ENCODE peak calls at places on chromosomes 2 and 18, in eight cellular contexts. One of them, this sample, is unnamed.

GRCh38 chr2:192195548-192196418 is 1.1 kb upstream of the TMEFF2 start:
- DNase-seq in transverse colon: no peak
- DNase-seq in IMR-90: peak; percentile 15
- DNase-seq in HepG2: no peak
- DNase-seq in right lobe of liver: peak; percentile 35
- DNase-seq in stomach: peak; percentile 25
- DNase-seq in ovary: no peak
- DNase-seq in suprapubic skin: peak; percentile 56
- DNase-seq in this sample: peak; percentile 75

GRCh38 chr2:27212626-27213471 is 781 bp upstream of the SLC5A6 start:
- DNase-seq in transverse colon: no peak
- DNase-seq in IMR-90: peak; percentile 76
- DNase-seq in HepG2: peak; percentile 55
- DNase-seq in right lobe of liver: no peak
- DNase-seq in stomach: no peak
- DNase-seq in ovary: no peak
- DNase-seq in suprapubic skin: peak; percentile 67
- DNase-seq in this sample: no peak

GRCh38 chr18:24322594-24323136 is 75.0 kb downstream of the OSBPL1A start:
- DNase-seq in transverse colon: no peak
- DNase-seq in IMR-90: peak; percentile 58
- DNase-seq in HepG2: no peak
- DNase-seq in right lobe of liver: no peak
- DNase-seq in stomach: no peak
- DNase-seq in ovary: no peak
- DNase-seq in suprapubic skin: no peak
- DNase-seq in this sample: no peak

GRCh38 chr2:96260404-96261260 is 5.2 kb downstream of the TMEM127 start:
- DNase-seq in transverse colon: peak; percentile 74
- DNase-seq in IMR-90: peak; percentile 92
- DNase-seq in HepG2: peak; percentile 100
- DNase-seq in right lobe of liver: peak; percentile 89
- DNase-seq in stomach: peak; percentile 70
- DNase-seq in ovary: peak; percentile 75
- DNase-seq in suprapubic skin: peak; percentile 76
- DNase-seq in this sample: no peak

GRCh38 chr2:71692621-71693277 is 239.4 kb downstream of the DYSF start:
- DNase-seq in transverse colon: no peak
- DNase-seq in IMR-90: no peak
- DNase-seq in HepG2: no peak
- DNase-seq in right lobe of liver: no peak
- DNase-seq in stomach: no peak
- DNase-seq in ovary: no peak
- DNase-seq in suprapubic skin: peak; percentile 7
- DNase-seq in this sample: no peak

GRCh38 chr2:151302286-151302878 is 12.9 kb upstream of the NMI start:
- DNase-seq in transverse colon: no peak
- DNase-seq in IMR-90: peak; percentile 23
- DNase-seq in HepG2: no peak
- DNase-seq in right lobe of liver: no peak
- DNase-seq in stomach: no peak
- DNase-seq in ovary: no peak
- DNase-seq in suprapubic skin: no peak
- DNase-seq in this sample: no peak

GRCh38 chr2:69216535-69217332 is 170.3 kb downstream of the GFPT1 start:
- DNase-seq in transverse colon: no peak
- DNase-seq in IMR-90: peak; percentile 85
- DNase-seq in HepG2: peak; percentile 100
- DNase-seq in right lobe of liver: no peak
- DNase-seq in stomach: no peak
- DNase-seq in ovary: no peak
- DNase-seq in suprapubic skin: no peak
- DNase-seq in this sample: no peak

GRCh38 chr2:110149330-110150220 is 34.0 kb upstream of the MALL start:
- DNase-seq in transverse colon: no peak
- DNase-seq in IMR-90: peak; percentile 94
- DNase-seq in HepG2: no peak
- DNase-seq in right lobe of liver: no peak
- DNase-seq in stomach: no peak
- DNase-seq in ovary: no peak
- DNase-seq in suprapubic skin: no peak
- DNase-seq in this sample: no peak

GRCh38 chr2:165203689-165204559 is at the start of gene SCN3A:
- DNase-seq in transverse colon: peak; percentile 16
- DNase-seq in IMR-90: peak; percentile 45
- DNase-seq in HepG2: peak; percentile 54
- DNase-seq in right lobe of liver: peak; percentile 42
- DNase-seq in stomach: peak; percentile 30
- DNase-seq in ovary: no peak
- DNase-seq in suprapubic skin: no peak
- DNase-seq in this sample: no peak

GRCh38 chr2:120864981-120865380 is 129.3 kb downstream of the GLI2 start:
- DNase-seq in transverse colon: no peak
- DNase-seq in IMR-90: peak; percentile 57
- DNase-seq in HepG2: no peak
- DNase-seq in right lobe of liver: no peak
- DNase-seq in stomach: no peak
- DNase-seq in ovary: no peak
- DNase-seq in suprapubic skin: no peak
- DNase-seq in this sample: no peak

GRCh38 chr2:70732736-70733427 is 35.1 kb downstream of the ADD2 start:
- DNase-seq in transverse colon: no peak
- DNase-seq in IMR-90: no peak
- DNase-seq in HepG2: no peak
- DNase-seq in right lobe of liver: no peak
- DNase-seq in stomach: no peak
- DNase-seq in ovary: no peak
- DNase-seq in suprapubic skin: no peak
- DNase-seq in this sample: no peak

GRCh38 chr18:51724790-51725721 is 527.6 kb upstream of the MEX3C start:
- DNase-seq in transverse colon: no peak
- DNase-seq in IMR-90: no peak
- DNase-seq in HepG2: no peak
- DNase-seq in right lobe of liver: no peak
- DNase-seq in stomach: no peak
- DNase-seq in ovary: no peak
- DNase-seq in suprapubic skin: no peak
- DNase-seq in this sample: no peak

GRCh38 chr2:222844323-222844722 is 16.5 kb upstream of the ACSL3 start:
- DNase-seq in transverse colon: no peak
- DNase-seq in IMR-90: peak; percentile 96
- DNase-seq in HepG2: no peak
- DNase-seq in right lobe of liver: no peak
- DNase-seq in stomach: no peak
- DNase-seq in ovary: no peak
- DNase-seq in suprapubic skin: no peak
- DNase-seq in this sample: peak; percentile 30

GRCh38 chr18:8929381-8929780 is 173.1 kb upstream of the NDUFV2 start:
- DNase-seq in transverse colon: no peak
- DNase-seq in IMR-90: no peak
- DNase-seq in HepG2: no peak
- DNase-seq in right lobe of liver: no peak
- DNase-seq in stomach: no peak
- DNase-seq in ovary: no peak
- DNase-seq in suprapubic skin: no peak
- DNase-seq in this sample: no peak

GRCh38 chr2:70467831-70468810 is 85.5 kb downstream of the TGFA start:
- DNase-seq in transverse colon: no peak
- DNase-seq in IMR-90: no peak
- DNase-seq in HepG2: no peak
- DNase-seq in right lobe of liver: no peak
- DNase-seq in stomach: no peak
- DNase-seq in ovary: no peak
- DNase-seq in suprapubic skin: no peak
- DNase-seq in this sample: no peak

GRCh38 chr2:11411768-11412448 is 54.1 kb downstream of the E2F6 start:
- DNase-seq in transverse colon: peak; percentile 66
- DNase-seq in IMR-90: peak; percentile 63
- DNase-seq in HepG2: peak; percentile 65
- DNase-seq in right lobe of liver: peak; percentile 60
- DNase-seq in stomach: peak; percentile 57
- DNase-seq in ovary: peak; percentile 50
- DNase-seq in suprapubic skin: no peak
- DNase-seq in this sample: no peak

GRCh38 chr2:100893753-100894530 is 74.0 kb downstream of the NPAS2 start:
- DNase-seq in transverse colon: no peak
- DNase-seq in IMR-90: no peak
- DNase-seq in HepG2: peak; percentile 55
- DNase-seq in right lobe of liver: peak; percentile 41
- DNase-seq in stomach: no peak
- DNase-seq in ovary: no peak
- DNase-seq in suprapubic skin: no peak
- DNase-seq in this sample: no peak

DNA sequence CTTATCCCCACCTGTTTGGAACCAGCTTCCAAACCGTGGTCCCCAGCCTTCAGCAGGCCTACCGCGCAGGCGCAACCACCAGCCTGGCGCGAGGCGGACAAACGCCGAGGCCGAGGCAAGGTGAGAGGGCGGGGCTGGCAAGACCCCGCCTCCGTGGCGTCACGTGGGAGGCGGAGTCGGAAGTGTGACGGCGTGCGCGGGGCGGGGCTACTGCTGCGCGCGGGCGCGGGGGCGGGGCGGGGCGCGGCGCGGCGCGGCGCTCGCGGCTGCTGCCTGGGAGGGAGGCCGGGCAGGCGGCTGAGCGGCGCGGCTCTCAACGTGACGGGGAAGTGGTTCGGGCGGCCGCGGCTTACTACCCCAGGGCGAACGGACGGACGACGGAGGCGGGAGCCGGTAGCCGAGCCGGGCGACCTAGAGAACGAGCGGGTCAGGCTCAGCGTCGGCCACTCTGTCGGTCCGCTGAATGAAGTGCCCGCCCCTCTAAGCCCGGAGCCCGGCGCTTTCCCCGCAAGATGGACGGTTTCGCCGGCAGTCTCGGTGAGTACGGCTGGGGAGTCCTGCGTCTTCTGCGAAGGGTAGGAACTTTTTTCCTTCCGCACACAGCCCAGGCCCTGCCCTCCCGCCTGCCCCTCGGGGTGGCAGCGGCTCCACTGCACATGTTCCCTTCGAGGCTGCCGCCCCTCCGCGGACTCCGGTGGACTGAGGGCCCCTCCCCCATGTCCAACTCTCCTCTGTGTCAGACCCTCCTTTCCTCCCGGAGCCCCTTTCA is at the start of gene EML4:
- DNase-seq in transverse colon: peak; percentile 95
- DNase-seq in IMR-90: peak; percentile 90
- DNase-seq in HepG2: peak; percentile 82
- DNase-seq in right lobe of liver: peak; percentile 95
- DNase-seq in stomach: peak; percentile 96
- DNase-seq in ovary: peak; percentile 91
- DNase-seq in suprapubic skin: peak; percentile 92
- DNase-seq in this sample: peak; percentile 95
- TF ChIP-seq POLR2A in transverse colon: peak; percentile 87
- TF ChIP-seq POLR2A in IMR-90: peak; percentile 90
- TF ChIP-seq POLR2A in HepG2: peak; percentile 88
- TF ChIP-seq POLR2A in right lobe of liver: peak; percentile 94
- TF ChIP-seq POLR2A in stomach: no peak
- TF ChIP-seq POLR2A in ovary: peak; percentile 81
- TF ChIP-seq POLR2A in suprapubic skin: peak; percentile 35
- TF ChIP-seq POLR2A in this sample: peak; percentile 89

DNA sequence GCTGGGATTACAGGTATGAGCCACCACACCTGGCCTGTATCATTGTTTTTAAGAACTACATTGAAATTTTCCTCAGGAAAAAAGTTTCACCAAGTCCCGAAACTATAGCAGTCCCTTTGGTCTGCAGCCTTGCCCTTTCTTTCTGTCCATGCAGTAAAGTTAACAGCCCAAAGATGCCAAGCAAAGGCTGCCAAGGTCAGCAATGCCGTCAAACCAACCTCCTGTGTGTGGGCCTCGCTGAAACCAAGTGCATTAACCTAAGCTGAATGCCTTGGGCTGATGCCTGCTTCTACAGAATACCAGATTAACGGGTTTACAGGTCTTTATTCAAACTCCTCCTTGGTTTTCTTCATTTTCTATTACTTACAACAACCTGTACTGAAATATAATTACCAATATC is 73.1 kb downstream of the EIF5B start:
- DNase-seq in transverse colon: no peak
- DNase-seq in IMR-90: no peak
- DNase-seq in HepG2: no peak
- DNase-seq in right lobe of liver: no peak
- DNase-seq in stomach: no peak
- DNase-seq in ovary: no peak
- DNase-seq in suprapubic skin: no peak
- DNase-seq in this sample: no peak
- H3K36me3 ChIP-seq in transverse colon: no peaks in the 10 kb centered on the region
- H3K36me3 ChIP-seq in IMR-90: peaks cover 21% of the 10 kb centered on the region
- H3K36me3 ChIP-seq in HepG2: peaks cover 22% of the 10 kb centered on the region
- H3K36me3 ChIP-seq in right lobe of liver: no peaks in the 10 kb centered on the region
- H3K36me3 ChIP-seq in stomach: peaks cover 28% of the 10 kb centered on the region
- H3K36me3 ChIP-seq in ovary: no peaks in the 10 kb centered on the region
- H3K36me3 ChIP-seq in suprapubic skin: peaks cover 78% of the 10 kb centered on the region
- H3K36me3 ChIP-seq in this sample: peaks cover 19% of the 10 kb centered on the region

GRCh38 chr2:202442882-202443281 is 66.8 kb downstream of the BMPR2 start:
- DNase-seq in transverse colon: no peak
- DNase-seq in IMR-90: peak; percentile 52
- DNase-seq in HepG2: no peak
- DNase-seq in right lobe of liver: no peak
- DNase-seq in stomach: no peak
- DNase-seq in ovary: no peak
- DNase-seq in suprapubic skin: no peak
- DNase-seq in this sample: no peak
- TF ChIP-seq POLR2A in transverse colon: no peak
- TF ChIP-seq POLR2A in IMR-90: no peak
- TF ChIP-seq POLR2A in HepG2: no peak
- TF ChIP-seq POLR2A in right lobe of liver: no peak
- TF ChIP-seq POLR2A in stomach: no peak
- TF ChIP-seq POLR2A in ovary: no peak
- TF ChIP-seq POLR2A in suprapubic skin: no peak
- TF ChIP-seq POLR2A in this sample: no peak

GRCh38 chr2:181918188-181918587 is 26.7 kb downstream of the ITPRID2 start:
- DNase-seq in transverse colon: no peak
- DNase-seq in IMR-90: no peak
- DNase-seq in HepG2: no peak
- DNase-seq in right lobe of liver: no peak
- DNase-seq in stomach: no peak
- DNase-seq in ovary: no peak
- DNase-seq in suprapubic skin: no peak
- DNase-seq in this sample: no peak

GRCh38 chr2:181924336-181924735 is 32.8 kb downstream of the ITPRID2 start:
- DNase-seq in transverse colon: no peak
- DNase-seq in IMR-90: no peak
- DNase-seq in HepG2: no peak
- DNase-seq in right lobe of liver: no peak
- DNase-seq in stomach: no peak
- DNase-seq in ovary: no peak
- DNase-seq in suprapubic skin: no peak
- DNase-seq in this sample: no peak

GRCh38 chr2:181917378-181917735 is 25.8 kb downstream of the ITPRID2 start:
- DNase-seq in transverse colon: no peak
- DNase-seq in IMR-90: no peak
- DNase-seq in HepG2: no peak
- DNase-seq in right lobe of liver: no peak
- DNase-seq in stomach: no peak
- DNase-seq in ovary: no peak
- DNase-seq in suprapubic skin: no peak
- DNase-seq in this sample: no peak

DNA sequence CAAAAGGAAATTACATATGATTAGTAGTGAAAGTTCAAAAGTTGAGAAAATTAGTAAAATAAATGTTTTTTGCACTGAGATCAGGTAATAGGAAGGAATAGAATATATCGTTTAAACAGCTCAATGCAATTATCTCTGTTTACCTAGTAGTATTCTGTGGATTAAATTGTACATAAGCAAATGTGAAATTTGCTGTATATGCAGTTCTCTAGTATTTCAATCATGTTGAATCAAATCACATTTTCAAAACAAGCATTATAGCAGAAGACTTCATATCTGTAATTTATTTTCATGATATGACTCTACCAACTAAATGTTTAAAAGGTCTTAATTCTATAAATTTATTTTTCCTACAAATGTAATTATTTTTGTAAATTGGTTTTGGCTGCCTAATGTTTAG is 31.6 kb downstream of the ITPRID2 start:
- DNase-seq in transverse colon: no peak
- DNase-seq in IMR-90: no peak
- DNase-seq in HepG2: no peak
- DNase-seq in right lobe of liver: no peak
- DNase-seq in stomach: no peak
- DNase-seq in ovary: no peak
- DNase-seq in suprapubic skin: no peak
- DNase-seq in this sample: no peak
- H3K36me3 ChIP-seq in transverse colon: no peaks in the 10 kb centered on the region
- H3K36me3 ChIP-seq in IMR-90: peaks cover 23% of the 10 kb centered on the region
- H3K36me3 ChIP-seq in HepG2: peaks cover 19% of the 10 kb centered on the region
- H3K36me3 ChIP-seq in right lobe of liver: no peaks in the 10 kb centered on the region
- H3K36me3 ChIP-seq in stomach: peaks cover 27% of the 10 kb centered on the region
- H3K36me3 ChIP-seq in ovary: no peaks in the 10 kb centered on the region
- H3K36me3 ChIP-seq in suprapubic skin: peaks cover 66% of the 10 kb centered on the region
- H3K36me3 ChIP-seq in this sample: peaks cover 3% of the 10 kb centered on the region

This sample was measured in upper lobe of left lung.